ENCODE peak calls at places on chromosome 5, in six cellular contexts. E is NCI-H1694; R is anterior cingulate cortex; T is NCI-H524; Q is ELF-1; F is CD4-positive, alpha-beta T cell. U is an unnamed sample.

GRCh38 chr5:138542120-138542955 is 698 bp downstream of the ETF1 start:
- DNase-seq in E (no peak), R (no peak), T (no peak), Q (peak), F (no peak), U (no peak)

GRCh38 chr5:158050401-158050800 is 191.5 kb upstream of the CLINT1 start:
- DNase-seq in E (no peak), R (no peak), T (no peak), Q (no peak), F (no peak), U (no peak)

GRCh38 chr5:139214646-139215045 is 16.5 kb upstream of the SIL1 start:
- DNase-seq in E (no peak), R (no peak), T (no peak), Q (no peak), F (no peak), U (no peak)

GRCh38 chr5:1141827-1142226 is 30.0 kb upstream of the SLC12A7 start:
- DNase-seq in E (no peak), R (no peak), T (no peak), Q (no peak), F (no peak), U (peak)

GRCh38 chr5:55456216-55456895 is 78.4 kb downstream of the PLPP1 start:
- DNase-seq in E (no peak), R (no peak), T (no peak), Q (no peak), F (no peak), U (no peak)

GRCh38 chr5:141560141-141560540 is 58.7 kb downstream of the DIAPH1 start:
- DNase-seq in E (peak), R (no peak), T (peak), Q (no peak), F (no peak), U (peak)

GRCh38 chr5:34632805-34633414 is 23.2 kb upstream of the RAI14 start:
- DNase-seq in E (no peak), R (no peak), T (no peak), Q (no peak), F (no peak), U (no peak)

GRCh38 chr5:142386151-142387021 is 61.6 kb upstream of the SPRY4 start:
- DNase-seq in E (no peak), R (no peak), T (peak), Q (no peak), F (no peak), U (no peak)

GRCh38 chr5:31021181-31021624 is 172.3 kb upstream of the CDH6 start:
- DNase-seq in E (no peak), R (no peak), T (no peak), Q (no peak), F (no peak), U (no peak)

GRCh38 chr5:132457371-132458225 is 33.0 kb downstream of the IRF1 start:
- DNase-seq in E (no peak), R (no peak), T (no peak), Q (no peak), F (peak), U (no peak)

U was measured in NCI-H146.